ENCODE peak calls at places on chromosomes 12 and 14, in four cellular contexts. W, O, Y and X are unnamed samples.

GRCh38 chr12:126747530-126748149 is 1519.3 kb upstream of the TMEM132C start:
- DNase-seq in W (peak), Y (no peak), O (no peak), X (no peak)

GRCh38 chr12:26863515-26863914 is 30.5 kb upstream of the ITPR2 start:
- DNase-seq in Y (no peak), W (no peak), O (no peak), X (no peak)

GRCh38 chr14:49250109-49250508 is 336.1 kb downstream of the RPS29 start:
- DNase-seq in Y (no peak), O (no peak), W (peak), X (no peak)

GRCh38 chr14:32324601-32325000 is 4.5 kb upstream of the AKAP6 start:
- DNase-seq in W (no peak), O (no peak), Y (no peak), X (no peak)

GRCh38 chr12:27013606-27014084 is 539 bp downstream of the TM7SF3 start:
- DNase-seq in O (peak), W (peak), Y (no peak), X (no peak)

GRCh38 chr14:97337670-97338069 is 540.5 kb downstream of the VRK1 start:
- DNase-seq in Y (no peak), O (no peak), W (no peak), X (no peak)

GRCh38 chr12:53034459-53034858 is 15.4 kb upstream of the TNS2 start:
- DNase-seq in W (no peak), O (no peak), Y (no peak), X (no peak)

GRCh38 chr12:15234011-15234410 is 12.8 kb upstream of the RERG start:
- DNase-seq in O (no peak), W (no peak), Y (no peak), X (no peak)

GRCh38 chr12:124633269-124633953 is 66.0 kb upstream of the NCOR2 start:
- DNase-seq in W (no peak), Y (no peak), O (no peak), X (no peak)

GRCh38 chr14:70663707-70664179 is 22.0 kb downstream of the TTC9 start:
- DNase-seq in W (peak), O (no peak), Y (no peak), X (peak)

GRCh38 chr14:50083467-50084337 is 32.7 kb downstream of the VCPKMT start:
- DNase-seq in W (no peak), Y (no peak), O (no peak), X (no peak)

GRCh38 chr12:68381476-68381875 is 49.3 kb upstream of the MDM1 start:
- DNase-seq in W (no peak), Y (no peak), O (no peak), X (no peak)

GRCh38 chr12:51866324-51866723 is 17.8 kb upstream of the FIGNL2 start:
- DNase-seq in O (no peak), W (no peak), Y (no peak), X (no peak)

GRCh38 chr12:67147030-67147429 is 122.1 kb upstream of the CAND1 start:
- DNase-seq in O (no peak), W (no peak), Y (no peak), X (no peak)

DNA sequence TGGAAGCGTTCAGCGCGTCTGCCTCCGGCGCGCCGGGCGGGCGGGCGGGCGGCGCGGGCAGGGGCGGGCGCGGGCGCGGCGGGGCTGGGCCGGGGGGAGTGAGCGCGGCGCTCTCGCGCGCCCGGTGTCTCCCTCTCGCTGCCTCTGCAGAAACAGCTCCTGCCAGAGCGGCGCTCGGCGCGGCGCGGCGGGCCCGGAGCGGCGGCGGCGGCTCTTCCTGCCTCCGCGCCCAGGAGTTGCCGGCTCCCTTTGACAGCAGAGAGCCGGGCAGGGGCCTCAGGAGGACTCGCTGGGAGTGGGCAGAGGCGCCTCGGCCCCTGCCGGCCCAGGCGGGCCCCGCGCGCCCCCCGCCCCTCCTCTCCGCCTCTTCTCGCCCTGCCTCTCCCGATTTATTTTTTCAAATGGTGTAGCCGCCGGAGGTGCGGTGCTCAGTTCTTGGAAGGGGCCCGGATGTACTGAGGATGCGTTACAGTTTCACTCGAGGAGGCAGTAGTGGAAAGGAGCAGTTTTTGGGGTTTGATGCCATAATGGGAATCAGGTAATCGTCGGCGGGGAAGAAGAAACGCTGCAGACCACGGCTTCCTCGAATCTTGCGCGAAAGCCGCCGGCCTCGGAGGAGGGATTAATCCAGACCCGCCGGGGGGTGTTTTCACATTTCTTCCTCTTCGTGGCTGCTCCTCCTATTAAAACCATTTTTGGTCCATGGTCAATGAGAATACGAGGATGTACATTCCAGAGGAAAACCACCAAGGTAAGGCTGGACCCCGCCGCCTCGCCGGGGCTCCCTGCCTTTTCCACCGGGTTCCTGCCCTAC is at the start of gene CACNA1C:
- DNase-seq in Y (no peak), O (no peak), W (peak), X (no peak)
- H3K4me3 ChIP-seq in Y (peak), O (peak), W (peak), X (peak)

GRCh38 chr14:33678012-33678411 is 272.9 kb downstream of the EGLN3 start:
- DNase-seq in W (no peak), Y (no peak), O (no peak), X (no peak)

GRCh38 chr14:33679461-33680225 is 271.2 kb downstream of the EGLN3 start:
- DNase-seq in W (peak), O (no peak), Y (no peak), X (no peak)

GRCh38 chr14:33680873-33681272 is 270.0 kb downstream of the EGLN3 start:
- DNase-seq in Y (no peak), W (no peak), O (no peak), X (no peak)

GRCh38 chr14:33676135-33676566 is 274.7 kb downstream of the EGLN3 start:
- DNase-seq in W (no peak), Y (no peak), O (no peak), X (no peak)

GRCh38 chr14:33679025-33679424 is 271.8 kb downstream of the EGLN3 start:
- DNase-seq in Y (no peak), W (no peak), O (no peak), X (no peak)
- TF ChIP-seq CTCF in Y (no peak), W (no peak), O (no peak), X (no peak)

GRCh38 chr14:41743140-41743539 is 136.5 kb downstream of the LRFN5 start:
- DNase-seq in O (no peak), W (no peak), Y (no peak), X (no peak)
- H3K4me3 ChIP-seq in O (no peak), W (no peak), Y (no peak), X (no peak)

GRCh38 chr14:23378612-23379220 is 1.9 kb downstream of the CMTM5 start:
- DNase-seq in Y (no peak), O (no peak), W (no peak), X (no peak)

GRCh38 chr14:23377873-23378563 is 1.2 kb downstream of the CMTM5 start:
- DNase-seq in Y (no peak), O (no peak), W (no peak), X (no peak)

GRCh38 chr14:23381017-23381375 is 4.2 kb downstream of the CMTM5 start:
- DNase-seq in Y (no peak), O (no peak), W (no peak), X (no peak)

GRCh38 chr14:23380197-23381016 is 3.6 kb downstream of the CMTM5 start:
- DNase-seq in O (no peak), W (no peak), Y (no peak), X (no peak)

GRCh38 chr14:23379331-23380196 is 2.7 kb downstream of the CMTM5 start:
- DNase-seq in Y (no peak), O (no peak), W (peak), X (no peak)
- TF ChIP-seq CTCF in Y (peak), O (peak), W (peak), X (peak)

DNA sequence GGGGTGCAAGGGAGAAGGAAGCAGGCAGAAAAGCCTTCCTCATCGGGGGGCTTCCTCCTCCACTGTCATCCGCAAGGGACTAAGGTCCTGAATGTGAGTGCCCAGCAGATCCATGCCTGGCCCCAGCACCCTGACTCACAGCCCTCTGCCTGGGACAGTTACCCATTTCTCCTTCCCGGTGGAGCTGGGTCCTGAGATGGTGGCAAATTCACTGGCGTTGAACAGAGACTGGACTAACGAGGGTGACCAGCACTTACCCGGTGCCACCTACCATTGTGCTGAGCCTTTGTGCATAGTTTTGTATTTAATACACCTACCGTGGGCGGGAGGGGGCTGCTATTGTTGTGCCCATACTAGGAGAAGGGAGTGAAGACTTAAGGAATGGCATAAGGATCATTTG is 30.9 kb upstream of the PLEKHG6 start:
- DNase-seq in W (no peak), O (no peak), Y (no peak), X (no peak)
- H3K4me3 ChIP-seq in W (no peak), O (no peak), Y (no peak), X (no peak)

GRCh38 chr14:75141967-75142366 is 15.1 kb upstream of the NEK9 start:
- DNase-seq in Y (no peak), W (peak), O (no peak), X (no peak)
- TF ChIP-seq CTCF in Y (no peak), W (peak), O (peak), X (peak)

GRCh38 chr14:68380304-68380840 is 412.5 kb downstream of the ZFP36L1 start:
- DNase-seq in W (peak), O (no peak), Y (no peak), X (no peak)

GRCh38 chr14:68377056-68377455 is 415.8 kb downstream of the ZFP36L1 start:
- DNase-seq in Y (no peak), O (no peak), W (no peak), X (no peak)

GRCh38 chr14:68376067-68376810 is 416.6 kb downstream of the ZFP36L1 start:
- DNase-seq in O (no peak), W (peak), Y (no peak), X (no peak)

GRCh38 chr14:68377459-68377858 is 415.4 kb downstream of the ZFP36L1 start:
- DNase-seq in W (peak), O (peak), Y (no peak), X (no peak)

GRCh38 chr14:68379510-68380303 is 413.2 kb downstream of the ZFP36L1 start:
- DNase-seq in O (no peak), Y (no peak), W (peak), X (no peak)
- H3K4me3 ChIP-seq in O (no peak), Y (no peak), W (no peak), X (no peak)

DNA sequence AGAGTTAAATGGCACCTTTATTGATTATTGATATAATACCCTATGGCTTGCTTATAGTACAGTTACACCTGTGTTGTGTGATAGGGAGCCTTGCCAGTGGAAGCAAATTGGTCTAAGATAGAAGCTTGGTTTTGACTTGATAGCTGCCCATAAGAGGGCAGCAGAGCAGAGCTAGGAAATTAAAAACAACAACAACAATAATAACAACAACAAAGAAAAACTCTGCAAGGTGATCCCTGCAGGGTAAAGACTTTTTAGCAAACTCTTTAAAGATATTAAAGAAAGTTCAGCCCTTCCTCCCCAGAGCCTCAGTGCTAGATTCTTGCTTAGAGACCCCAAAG is 18.0 kb upstream of the RNASE10 start:
- DNase-seq in W (no peak), Y (no peak), O (no peak), X (no peak)
- TF ChIP-seq CTCF in W (no peak), Y (no peak), O (no peak), X (peak)

GRCh38 chr14:72907327-72907826 is 13.5 kb upstream of the DPF3 start:
- DNase-seq in Y (peak), O (no peak), W (no peak), X (no peak)
- H3K4me3 ChIP-seq in Y (no peak), O (no peak), W (no peak), X (no peak)